ENCODE peak calls at places on chromosomes 2 and 18, in five cellular contexts. One of them, this sample, is unnamed.

GRCh38 chr2:8457620-8458255 is 224.1 kb upstream of the ID2 start:
- DNase-seq in right cardiac atrium: no peak
- DNase-seq in IMR-90: no peak
- DNase-seq in cardiac muscle cell: no peak
- DNase-seq in CD8-positive, alpha-beta memory T cell: peak; percentile 39
- DNase-seq in this sample: no peak

GRCh38 chr2:88896971-88897370 is 205.5 kb downstream of the RPIA start:
- DNase-seq in right cardiac atrium: no peak
- DNase-seq in IMR-90: no peak
- DNase-seq in cardiac muscle cell: no peak
- DNase-seq in CD8-positive, alpha-beta memory T cell: no peak
- DNase-seq in this sample: no peak

GRCh38 chr2:141652308-141652707 is 478.5 kb downstream of the LRP1B start:
- DNase-seq in right cardiac atrium: no peak
- DNase-seq in IMR-90: no peak
- DNase-seq in cardiac muscle cell: no peak
- DNase-seq in CD8-positive, alpha-beta memory T cell: no peak
- DNase-seq in this sample: no peak

GRCh38 chr2:42102606-42103450 is 55.0 kb downstream of the PKDCC start:
- DNase-seq in right cardiac atrium: peak; percentile 86
- DNase-seq in IMR-90: no peak
- DNase-seq in cardiac muscle cell: peak; percentile 69
- DNase-seq in CD8-positive, alpha-beta memory T cell: no peak
- DNase-seq in this sample: no peak

GRCh38 chr2:176521860-176522259 is 252.6 kb downstream of the MTX2 start:
- DNase-seq in right cardiac atrium: no peak
- DNase-seq in IMR-90: no peak
- DNase-seq in cardiac muscle cell: no peak
- DNase-seq in CD8-positive, alpha-beta memory T cell: no peak
- DNase-seq in this sample: no peak

GRCh38 chr2:89837962-89838625 is 1146.6 kb downstream of the RPIA start:
- DNase-seq in right cardiac atrium: no peak
- DNase-seq in IMR-90: no peak
- DNase-seq in cardiac muscle cell: no peak
- DNase-seq in CD8-positive, alpha-beta memory T cell: no peak
- DNase-seq in this sample: no peak

GRCh38 chr2:189261431-189261841 is 81.9 kb upstream of the COL5A2 start:
- DNase-seq in right cardiac atrium: no peak
- DNase-seq in IMR-90: peak; percentile 93
- DNase-seq in cardiac muscle cell: peak; percentile 84
- DNase-seq in CD8-positive, alpha-beta memory T cell: peak; percentile 38
- DNase-seq in this sample: peak; percentile 90

GRCh38 chr18:11387880-11388279 is 221.5 kb upstream of the SLC35G4 start:
- DNase-seq in right cardiac atrium: peak; percentile 88
- DNase-seq in IMR-90: peak; percentile 47
- DNase-seq in cardiac muscle cell: peak; percentile 63
- DNase-seq in CD8-positive, alpha-beta memory T cell: no peak
- DNase-seq in this sample: peak; percentile 32

GRCh38 chr2:240615830-240616547 is 9.3 kb upstream of the GPR35 start:
- DNase-seq in right cardiac atrium: peak; percentile 24
- DNase-seq in IMR-90: no peak
- DNase-seq in cardiac muscle cell: peak; percentile 15
- DNase-seq in CD8-positive, alpha-beta memory T cell: no peak
- DNase-seq in this sample: no peak

GRCh38 chr2:38602136-38602731 is 494 bp downstream of the HNRNPLL start:
- DNase-seq in right cardiac atrium: peak; percentile 78
- DNase-seq in IMR-90: no peak
- DNase-seq in cardiac muscle cell: no peak
- DNase-seq in CD8-positive, alpha-beta memory T cell: peak; percentile 28
- DNase-seq in this sample: no peak

GRCh38 chr2:238286095-238286494 is 2.3 kb downstream of the PER2 start:
- DNase-seq in right cardiac atrium: no peak
- DNase-seq in IMR-90: no peak
- DNase-seq in cardiac muscle cell: no peak
- DNase-seq in CD8-positive, alpha-beta memory T cell: no peak
- DNase-seq in this sample: no peak
- H3K27ac ChIP-seq in right cardiac atrium: peak overlapping the region; percentile 87
- H3K27ac ChIP-seq in IMR-90: peak overlapping the region; percentile 30
- H3K27ac ChIP-seq in cardiac muscle cell: no peak overlapping the region
- H3K27ac ChIP-seq in CD8-positive, alpha-beta memory T cell: no peak overlapping the region
- H3K27ac ChIP-seq in this sample: peak overlapping the region; percentile 97

GRCh38 chr2:210454336-210454735 is 22.2 kb downstream of the LANCL1 start:
- DNase-seq in right cardiac atrium: no peak
- DNase-seq in IMR-90: no peak
- DNase-seq in cardiac muscle cell: no peak
- DNase-seq in CD8-positive, alpha-beta memory T cell: no peak
- DNase-seq in this sample: no peak

GRCh38 chr2:210458395-210458794 is 18.2 kb downstream of the LANCL1 start:
- DNase-seq in right cardiac atrium: no peak
- DNase-seq in IMR-90: no peak
- DNase-seq in cardiac muscle cell: no peak
- DNase-seq in CD8-positive, alpha-beta memory T cell: no peak
- DNase-seq in this sample: no peak

GRCh38 chr2:210459925-210460862 is 16.4 kb downstream of the LANCL1 start:
- DNase-seq in right cardiac atrium: no peak
- DNase-seq in IMR-90: no peak
- DNase-seq in cardiac muscle cell: no peak
- DNase-seq in CD8-positive, alpha-beta memory T cell: no peak
- DNase-seq in this sample: no peak

GRCh38 chr2:210459407-210459806 is 17.2 kb downstream of the LANCL1 start:
- DNase-seq in right cardiac atrium: no peak
- DNase-seq in IMR-90: no peak
- DNase-seq in cardiac muscle cell: no peak
- DNase-seq in CD8-positive, alpha-beta memory T cell: no peak
- DNase-seq in this sample: no peak

DNA sequence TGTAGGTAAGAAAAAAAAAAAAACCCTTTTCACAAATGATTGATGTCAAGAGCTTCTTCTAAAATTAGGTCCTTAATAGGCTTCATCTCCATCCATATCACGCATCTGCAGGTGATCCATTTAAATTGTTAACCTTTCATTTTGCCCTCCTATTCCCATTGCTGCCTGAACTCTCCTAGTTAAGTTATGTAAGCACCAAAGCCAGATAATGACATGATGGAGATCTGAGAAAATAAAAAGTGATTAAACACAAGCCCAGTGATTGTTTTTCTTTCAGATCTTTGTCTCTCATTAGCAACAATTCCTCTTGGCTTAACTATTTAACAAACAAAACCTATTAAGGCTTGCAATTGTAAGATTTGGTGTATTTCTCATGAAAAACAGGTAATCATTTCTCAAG is 20.0 kb downstream of the LANCL1 start:
- DNase-seq in right cardiac atrium: no peak
- DNase-seq in IMR-90: no peak
- DNase-seq in cardiac muscle cell: no peak
- DNase-seq in CD8-positive, alpha-beta memory T cell: no peak
- DNase-seq in this sample: no peak
- H3K4me1 ChIP-seq in right cardiac atrium: peaks cover 2% of the 10 kb centered on the region
- H3K4me1 ChIP-seq in IMR-90: no peaks in the 10 kb centered on the region
- H3K4me1 ChIP-seq in cardiac muscle cell: no peaks in the 10 kb centered on the region
- H3K4me1 ChIP-seq in CD8-positive, alpha-beta memory T cell: no peaks in the 10 kb centered on the region
- H3K4me1 ChIP-seq in this sample: no peaks in the 10 kb centered on the region

DNA sequence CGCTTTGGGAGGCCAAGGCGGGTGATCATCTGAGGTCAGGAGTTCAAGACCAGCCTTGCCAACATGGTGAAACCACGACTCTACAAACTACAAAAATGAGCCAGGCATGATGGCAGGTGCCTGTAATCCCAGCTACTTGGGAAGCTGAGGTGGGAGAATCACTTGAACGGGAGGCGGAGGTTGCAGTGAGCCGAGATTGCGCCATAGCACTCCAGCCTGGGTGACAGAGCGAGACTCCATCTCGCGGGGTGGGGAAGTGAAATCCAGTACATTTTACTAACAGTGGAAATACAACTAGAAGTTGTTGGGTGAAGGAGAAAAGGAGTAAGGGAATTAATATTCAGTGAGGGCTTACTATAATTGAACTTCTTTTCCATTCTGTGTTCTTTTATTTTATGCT is 13.2 kb upstream of the ENOSF1 start:
- DNase-seq in right cardiac atrium: no peak
- DNase-seq in IMR-90: no peak
- DNase-seq in cardiac muscle cell: no peak
- DNase-seq in CD8-positive, alpha-beta memory T cell: no peak
- DNase-seq in this sample: no peak
- H3K27ac ChIP-seq in right cardiac atrium: no peak overlapping the region
- H3K27ac ChIP-seq in IMR-90: no peak overlapping the region
- H3K27ac ChIP-seq in cardiac muscle cell: no peak overlapping the region
- H3K27ac ChIP-seq in CD8-positive, alpha-beta memory T cell: no peak overlapping the region
- H3K27ac ChIP-seq in this sample: no peak overlapping the region

GRCh38 chr2:37323176-37323575 is 1.5 kb downstream of the PRKD3 start:
- DNase-seq in right cardiac atrium: no peak
- DNase-seq in IMR-90: peak; percentile 14
- DNase-seq in cardiac muscle cell: no peak
- DNase-seq in CD8-positive, alpha-beta memory T cell: no peak
- DNase-seq in this sample: peak; percentile 12

GRCh38 chr2:37324786-37325624 is at the start of gene PRKD3:
- DNase-seq in right cardiac atrium: no peak
- DNase-seq in IMR-90: peak; percentile 39
- DNase-seq in cardiac muscle cell: peak; percentile 53
- DNase-seq in CD8-positive, alpha-beta memory T cell: peak; percentile 70
- DNase-seq in this sample: peak; percentile 42

GRCh38 chr2:37324536-37324785 is 172 bp downstream of the PRKD3 start:
- DNase-seq in right cardiac atrium: peak; percentile 95
- DNase-seq in IMR-90: peak; percentile 74
- DNase-seq in cardiac muscle cell: peak; percentile 87
- DNase-seq in CD8-positive, alpha-beta memory T cell: no peak
- DNase-seq in this sample: peak; percentile 68

GRCh38 chr2:37322368-37322767 is 2.3 kb downstream of the PRKD3 start:
- DNase-seq in right cardiac atrium: no peak
- DNase-seq in IMR-90: peak; percentile 43
- DNase-seq in cardiac muscle cell: peak; percentile 69
- DNase-seq in CD8-positive, alpha-beta memory T cell: no peak
- DNase-seq in this sample: peak; percentile 49

DNA sequence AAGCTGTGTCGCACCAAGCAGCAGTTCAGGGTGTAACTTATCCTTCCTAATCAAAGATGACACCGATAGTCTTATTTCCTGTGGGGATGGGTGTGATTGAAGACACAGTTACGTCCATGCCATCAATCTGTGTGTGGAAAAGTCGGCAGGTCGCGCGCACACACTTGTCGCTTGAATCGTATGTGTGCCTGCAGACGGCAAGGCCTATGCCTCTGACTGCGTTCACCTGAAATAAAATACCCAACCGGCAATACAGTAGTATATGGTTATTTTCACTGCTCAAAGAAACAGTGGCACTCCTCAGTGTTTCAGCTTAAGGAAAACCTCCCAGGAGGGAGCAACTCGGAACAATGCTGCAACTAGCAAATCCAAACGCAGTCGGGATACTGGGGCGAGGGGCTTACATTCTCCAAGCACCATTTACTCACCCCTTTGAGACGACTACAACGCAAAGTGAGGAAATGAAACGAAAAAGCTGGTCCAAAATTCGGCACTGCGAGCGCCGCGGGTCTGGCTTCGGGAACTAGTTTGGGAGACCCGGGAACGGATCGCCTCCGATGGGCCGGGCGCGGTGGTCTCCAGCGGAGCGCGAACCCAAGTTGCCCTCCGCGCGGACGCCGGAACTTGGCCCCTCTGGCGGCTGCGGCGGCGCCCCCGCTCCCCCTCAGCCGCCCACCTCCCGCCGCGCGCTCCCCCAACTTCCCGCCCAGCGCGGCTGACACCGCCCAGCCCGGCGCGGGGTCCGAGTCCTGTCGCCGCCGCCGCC is 680 bp downstream of the PRKD3 start:
- DNase-seq in right cardiac atrium: peak; percentile 71
- DNase-seq in IMR-90: peak; percentile 31
- DNase-seq in cardiac muscle cell: peak; percentile 40
- DNase-seq in CD8-positive, alpha-beta memory T cell: peak; percentile 56
- DNase-seq in this sample: peak; percentile 39
- H3K4me1 ChIP-seq in right cardiac atrium: no peaks in the 10 kb centered on the region
- H3K4me1 ChIP-seq in IMR-90: peaks cover 6% of the 10 kb centered on the region
- H3K4me1 ChIP-seq in cardiac muscle cell: peaks cover 32% of the 10 kb centered on the region
- H3K4me1 ChIP-seq in CD8-positive, alpha-beta memory T cell: peaks cover 16% of the 10 kb centered on the region
- H3K4me1 ChIP-seq in this sample: peaks cover 4% of the 10 kb centered on the region

DNA sequence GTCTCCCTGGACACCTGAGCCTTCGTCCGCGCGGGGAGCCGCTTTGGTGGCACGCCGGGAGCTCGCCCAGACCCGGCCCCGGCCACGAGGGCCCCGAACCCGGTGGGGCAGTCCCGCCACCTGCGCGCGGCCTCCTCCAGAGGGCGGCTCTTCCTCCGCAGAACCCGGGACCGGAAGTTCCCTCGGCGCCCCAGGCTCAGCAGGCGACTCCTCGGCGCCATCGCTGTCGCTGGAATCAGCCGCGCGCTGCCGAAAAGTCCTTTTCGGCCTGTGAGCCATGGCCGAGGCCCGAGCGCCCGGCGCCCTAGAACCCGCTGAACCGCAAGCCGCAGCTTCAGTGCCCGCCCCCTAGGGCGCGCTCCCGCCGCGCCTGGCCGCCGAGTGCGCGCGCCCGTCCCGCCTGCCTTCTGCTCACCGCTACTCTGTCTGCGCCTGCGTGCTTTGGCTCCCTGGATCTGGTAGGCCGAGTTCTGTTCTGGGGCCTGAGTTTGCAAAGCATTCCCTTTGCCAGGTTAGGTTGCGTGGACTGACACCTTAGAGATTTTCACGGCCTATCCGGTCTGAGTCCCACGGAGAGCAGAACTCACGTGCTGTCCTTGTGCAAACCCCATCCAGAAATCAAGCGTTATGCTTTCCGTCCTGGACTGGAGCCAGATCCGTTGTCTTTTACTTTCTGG is at the start of gene GCFC2:
- DNase-seq in right cardiac atrium: peak; percentile 97
- DNase-seq in IMR-90: peak; percentile 84
- DNase-seq in cardiac muscle cell: peak; percentile 94
- DNase-seq in CD8-positive, alpha-beta memory T cell: peak; percentile 82
- DNase-seq in this sample: peak; percentile 87
- H3K27ac ChIP-seq in right cardiac atrium: peak within 1 kb of the TSS; percentile 85
- H3K27ac ChIP-seq in IMR-90: peak within 1 kb of the TSS; percentile 85
- H3K27ac ChIP-seq in cardiac muscle cell: peak within 1 kb of the TSS; percentile 88
- H3K27ac ChIP-seq in CD8-positive, alpha-beta memory T cell: peak within 1 kb of the TSS; percentile 79
- H3K27ac ChIP-seq in this sample: peak within 1 kb of the TSS; percentile 82

This sample was measured in fibroblast of lung.